ENCODE peak calls at places on chromosomes 12 and 14, in four cellular contexts. One of them, this sample, is unnamed.

GRCh38 chr14:34569750-34570149 is 30.2 kb upstream of the EAPP start:
- DNase-seq in HFF-Myc: no peak
- DNase-seq in bronchial epithelial cell: no peak
- DNase-seq in Jurkat, Clone E6-1: no peak
- DNase-seq in this sample: no peak

GRCh38 chr12:100767371-100767770 is 27.2 kb upstream of the ANO4 start:
- DNase-seq in HFF-Myc: no peak
- DNase-seq in bronchial epithelial cell: peak
- DNase-seq in Jurkat, Clone E6-1: no peak
- DNase-seq in this sample: no peak

GRCh38 chr14:98909251-98909944 is 362.6 kb downstream of the BCL11B start:
- DNase-seq in HFF-Myc: no peak
- DNase-seq in bronchial epithelial cell: peak
- DNase-seq in Jurkat, Clone E6-1: no peak
- DNase-seq in this sample: no peak

GRCh38 chr14:44449694-44450093 is 57.4 kb downstream of the FSCB start:
- DNase-seq in HFF-Myc: no peak
- DNase-seq in bronchial epithelial cell: no peak
- DNase-seq in Jurkat, Clone E6-1: no peak
- DNase-seq in this sample: no peak

GRCh38 chr12:87866602-87867292 is 162.5 kb downstream of the C12orf50 start:
- DNase-seq in HFF-Myc: peak
- DNase-seq in bronchial epithelial cell: peak
- DNase-seq in Jurkat, Clone E6-1: peak
- DNase-seq in this sample: no peak

GRCh38 chr12:14424545-14424944 is 59.1 kb downstream of the ATF7IP start:
- DNase-seq in HFF-Myc: no peak
- DNase-seq in bronchial epithelial cell: no peak
- DNase-seq in Jurkat, Clone E6-1: no peak
- DNase-seq in this sample: no peak

GRCh38 chr14:78445275-78445674 is 275.1 kb downstream of the NRXN3 start:
- DNase-seq in HFF-Myc: no peak
- DNase-seq in bronchial epithelial cell: no peak
- DNase-seq in Jurkat, Clone E6-1: peak
- DNase-seq in this sample: no peak

GRCh38 chr14:100278702-100279101 is 27.5 kb downstream of the SLC25A29 start:
- DNase-seq in HFF-Myc: peak
- DNase-seq in bronchial epithelial cell: peak
- DNase-seq in Jurkat, Clone E6-1: no peak
- DNase-seq in this sample: no peak

GRCh38 chr14:33668066-33668465 is 282.8 kb downstream of the EGLN3 start:
- DNase-seq in HFF-Myc: no peak
- DNase-seq in bronchial epithelial cell: no peak
- DNase-seq in Jurkat, Clone E6-1: no peak
- DNase-seq in this sample: no peak

GRCh38 chr12:115571446-115571845 is 706.0 kb downstream of the MED13L start:
- DNase-seq in HFF-Myc: no peak
- DNase-seq in bronchial epithelial cell: no peak
- DNase-seq in Jurkat, Clone E6-1: no peak
- DNase-seq in this sample: no peak

GRCh38 chr12:115569694-115570093 is 707.8 kb downstream of the MED13L start:
- DNase-seq in HFF-Myc: no peak
- DNase-seq in bronchial epithelial cell: no peak
- DNase-seq in Jurkat, Clone E6-1: no peak
- DNase-seq in this sample: no peak

GRCh38 chr12:115571027-115571426 is 706.5 kb downstream of the MED13L start:
- DNase-seq in HFF-Myc: no peak
- DNase-seq in bronchial epithelial cell: no peak
- DNase-seq in Jurkat, Clone E6-1: no peak
- DNase-seq in this sample: no peak

GRCh38 chr12:115572440-115572839 is 705.1 kb downstream of the MED13L start:
- DNase-seq in HFF-Myc: no peak
- DNase-seq in bronchial epithelial cell: no peak
- DNase-seq in Jurkat, Clone E6-1: no peak
- DNase-seq in this sample: no peak

DNA sequence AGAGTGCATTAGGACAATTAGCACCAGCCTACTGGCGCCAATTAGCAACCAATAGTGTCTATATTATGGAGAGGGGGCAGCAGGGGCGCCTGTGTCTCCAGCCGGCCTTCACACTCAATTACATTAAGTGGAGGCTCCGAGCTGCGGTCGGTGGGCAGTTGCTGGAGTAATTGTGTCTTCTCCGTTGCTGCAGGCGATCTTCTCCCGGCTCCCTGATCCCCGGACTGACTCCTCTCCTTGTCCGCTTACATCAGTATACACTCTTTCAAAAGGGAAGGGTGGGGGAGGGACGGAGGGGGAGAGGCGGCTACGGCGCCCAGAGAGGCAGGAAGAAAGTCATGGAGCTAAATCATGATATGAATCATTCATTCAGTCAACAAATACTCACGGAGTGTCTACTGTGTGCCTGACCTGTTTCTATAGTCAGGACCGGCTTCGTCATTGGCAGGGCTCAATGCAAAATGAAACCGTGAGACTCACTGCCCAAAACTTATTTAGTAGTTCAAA is 707.2 kb downstream of the MED13L start:
- DNase-seq in HFF-Myc: no peak
- DNase-seq in bronchial epithelial cell: peak
- DNase-seq in Jurkat, Clone E6-1: no peak
- DNase-seq in this sample: no peak
- H3K4me3 ChIP-seq in HFF-Myc: no peak
- H3K4me3 ChIP-seq in bronchial epithelial cell: no peak
- H3K4me3 ChIP-seq in Jurkat, Clone E6-1: no peak
- H3K4me3 ChIP-seq in this sample: no peak

DNA sequence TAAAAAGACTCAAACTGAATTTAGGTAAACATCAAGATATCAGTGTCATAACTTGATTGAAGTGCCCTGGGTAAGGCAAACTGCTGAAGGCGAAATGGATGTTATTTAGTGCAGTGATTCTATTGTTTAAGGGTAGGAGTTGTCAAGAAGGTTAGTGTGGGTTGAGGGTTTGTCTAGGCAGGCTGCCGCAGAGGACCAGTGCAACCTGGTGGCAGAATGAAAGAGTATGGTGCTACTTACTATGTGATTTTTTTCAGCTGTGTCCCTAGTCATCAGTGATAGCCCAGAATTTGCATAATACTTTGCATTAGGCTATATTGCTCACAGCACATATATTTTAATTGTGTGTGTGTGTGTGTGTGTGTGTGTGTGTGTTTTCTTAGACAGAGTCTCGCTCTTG is 1127.0 kb downstream of the GALC start:
- DNase-seq in HFF-Myc: no peak
- DNase-seq in bronchial epithelial cell: no peak
- DNase-seq in Jurkat, Clone E6-1: no peak
- DNase-seq in this sample: no peak
- H3K4me3 ChIP-seq in HFF-Myc: no peak
- H3K4me3 ChIP-seq in bronchial epithelial cell: no peak
- H3K4me3 ChIP-seq in Jurkat, Clone E6-1: no peak
- H3K4me3 ChIP-seq in this sample: no peak

GRCh38 chr12:102021540-102022246 is 40.1 kb downstream of the WASHC3 start:
- DNase-seq in HFF-Myc: no peak
- DNase-seq in bronchial epithelial cell: no peak
- DNase-seq in Jurkat, Clone E6-1: no peak
- DNase-seq in this sample: no peak
- H3K4me3 ChIP-seq in HFF-Myc: no peak
- H3K4me3 ChIP-seq in bronchial epithelial cell: no peak
- H3K4me3 ChIP-seq in Jurkat, Clone E6-1: no peak
- H3K4me3 ChIP-seq in this sample: no peak

DNA sequence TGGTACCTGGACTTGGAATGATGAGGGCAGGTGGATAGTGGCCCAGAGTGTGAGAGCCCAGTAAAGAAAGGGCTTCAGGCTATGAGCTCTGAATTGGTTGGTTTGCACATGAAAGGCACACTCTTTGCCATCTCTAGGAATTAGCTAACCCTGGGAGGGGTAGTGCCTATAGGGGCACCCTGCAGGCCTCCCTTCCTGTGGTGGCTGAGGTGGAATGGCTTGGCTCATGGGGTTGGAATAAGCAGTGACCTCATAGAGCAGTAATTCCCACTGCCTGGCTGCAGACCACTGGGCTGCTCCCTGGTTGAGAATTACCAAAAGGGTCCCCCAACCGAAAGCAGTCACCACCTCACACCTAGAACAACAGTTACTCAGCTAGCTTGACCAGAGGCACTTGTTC is 42.7 kb downstream of the ASCL4 start:
- DNase-seq in HFF-Myc: no peak
- DNase-seq in bronchial epithelial cell: no peak
- DNase-seq in Jurkat, Clone E6-1: no peak
- DNase-seq in this sample: no peak
- H3K4me3 ChIP-seq in HFF-Myc: no peak
- H3K4me3 ChIP-seq in bronchial epithelial cell: no peak
- H3K4me3 ChIP-seq in Jurkat, Clone E6-1: no peak
- H3K4me3 ChIP-seq in this sample: no peak

DNA sequence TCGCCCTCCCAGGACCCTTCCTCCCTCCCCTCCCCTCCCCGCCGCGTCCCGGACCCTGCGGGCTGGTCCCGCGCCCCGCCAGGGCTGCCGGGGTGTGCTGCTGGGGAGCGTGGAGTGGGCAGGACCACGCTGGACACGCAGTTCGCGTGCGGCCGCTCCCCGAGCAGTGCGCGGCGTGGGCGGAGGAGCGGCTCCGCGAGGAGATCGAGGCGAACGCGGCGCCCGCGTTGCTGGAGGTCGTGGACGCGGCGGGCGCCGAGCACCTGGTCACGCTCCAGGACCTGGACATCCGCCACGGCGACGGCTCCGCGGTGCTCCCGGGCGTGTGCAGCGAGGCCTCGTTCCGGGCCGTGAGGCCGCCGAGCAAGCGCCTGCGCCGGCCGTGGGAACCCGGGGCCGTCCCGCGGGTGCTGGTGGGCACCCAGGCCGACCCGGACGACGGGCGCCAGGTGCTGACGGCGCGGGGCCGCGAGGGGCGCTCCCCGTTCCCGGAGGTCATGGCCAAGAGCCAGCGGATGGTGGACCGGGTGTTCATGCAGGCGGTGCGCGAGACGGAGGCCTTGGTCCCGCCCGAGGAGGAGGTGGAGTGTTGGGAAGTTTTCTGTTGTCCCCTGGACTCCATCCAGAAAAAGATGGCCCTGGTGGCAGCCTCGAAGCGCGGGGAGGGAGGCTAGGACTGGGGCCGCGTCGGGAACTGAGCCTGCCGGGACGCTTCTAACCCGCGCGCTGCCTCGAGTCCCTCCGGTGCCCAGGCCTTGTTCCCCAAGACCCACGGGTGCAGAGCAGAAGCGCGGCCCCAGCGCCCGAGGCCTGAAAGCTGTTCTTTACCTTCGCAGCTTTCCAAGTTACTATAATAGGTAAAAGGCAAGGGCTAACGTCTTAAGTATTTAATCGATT is 54.7 kb upstream of the EIF5 start:
- DNase-seq in HFF-Myc: no peak
- DNase-seq in bronchial epithelial cell: no peak
- DNase-seq in Jurkat, Clone E6-1: no peak
- DNase-seq in this sample: no peak
- H3K4me3 ChIP-seq in HFF-Myc: no peak
- H3K4me3 ChIP-seq in bronchial epithelial cell: no peak
- H3K4me3 ChIP-seq in Jurkat, Clone E6-1: no peak
- H3K4me3 ChIP-seq in this sample: no peak

DNA sequence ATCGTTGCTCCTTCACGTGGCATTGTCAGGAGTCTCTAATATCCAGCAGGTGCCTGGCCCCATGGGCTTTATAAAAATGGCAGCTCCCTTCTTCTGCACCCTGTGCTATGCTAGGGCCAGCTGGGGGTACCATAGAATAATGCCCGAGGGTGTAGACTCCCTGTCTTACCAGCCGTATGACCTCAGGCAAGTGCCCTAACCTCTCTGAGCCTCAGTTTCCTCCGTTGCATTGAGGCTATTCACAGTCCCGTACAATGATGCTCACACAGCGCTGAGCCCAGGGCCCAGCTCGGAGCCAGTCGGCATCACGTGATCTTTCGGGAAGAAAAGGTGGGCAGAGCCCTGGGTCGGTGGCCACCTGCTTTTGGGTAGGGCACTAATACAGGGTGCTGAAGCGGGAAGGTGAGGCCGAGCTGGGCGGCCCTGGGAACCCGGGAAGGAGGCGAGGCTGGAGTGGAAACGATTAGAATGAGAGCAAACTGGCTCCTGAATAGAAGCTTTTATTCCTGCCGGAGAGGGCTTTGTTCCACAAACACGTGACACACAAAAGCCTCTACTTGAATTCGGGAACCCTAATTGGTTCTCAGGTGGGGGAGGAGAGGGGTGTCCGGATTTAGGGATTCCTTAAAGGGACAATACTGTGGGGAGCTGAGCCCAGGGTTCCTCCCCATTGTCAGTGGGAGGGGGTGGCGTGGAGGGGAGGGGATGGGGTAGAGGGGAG is 19.9 kb upstream of the MSI1 start:
- DNase-seq in HFF-Myc: no peak
- DNase-seq in bronchial epithelial cell: no peak
- DNase-seq in Jurkat, Clone E6-1: no peak
- DNase-seq in this sample: no peak
- H3K4me3 ChIP-seq in HFF-Myc: no peak
- H3K4me3 ChIP-seq in bronchial epithelial cell: no peak
- H3K4me3 ChIP-seq in Jurkat, Clone E6-1: no peak
- H3K4me3 ChIP-seq in this sample: no peak

GRCh38 chr14:61568572-61569011 is 126.7 kb upstream of the HIF1A start:
- DNase-seq in HFF-Myc: no peak
- DNase-seq in bronchial epithelial cell: no peak
- DNase-seq in Jurkat, Clone E6-1: peak
- DNase-seq in this sample: peak
- H3K4me3 ChIP-seq in HFF-Myc: no peak
- H3K4me3 ChIP-seq in bronchial epithelial cell: no peak
- H3K4me3 ChIP-seq in Jurkat, Clone E6-1: peak
- H3K4me3 ChIP-seq in this sample: no peak

GRCh38 chr14:70259420-70259819 is 70.7 kb upstream of the SLC8A3 start:
- DNase-seq in HFF-Myc: no peak
- DNase-seq in bronchial epithelial cell: no peak
- DNase-seq in Jurkat, Clone E6-1: no peak
- DNase-seq in this sample: no peak

GRCh38 chr14:70257526-70257925 is 68.8 kb upstream of the SLC8A3 start:
- DNase-seq in HFF-Myc: no peak
- DNase-seq in bronchial epithelial cell: peak
- DNase-seq in Jurkat, Clone E6-1: peak
- DNase-seq in this sample: no peak

GRCh38 chr14:70254476-70254961 is 65.8 kb upstream of the SLC8A3 start:
- DNase-seq in HFF-Myc: no peak
- DNase-seq in bronchial epithelial cell: peak
- DNase-seq in Jurkat, Clone E6-1: no peak
- DNase-seq in this sample: no peak
- H3K4me3 ChIP-seq in HFF-Myc: peak
- H3K4me3 ChIP-seq in bronchial epithelial cell: peak
- H3K4me3 ChIP-seq in Jurkat, Clone E6-1: no peak
- H3K4me3 ChIP-seq in this sample: no peak

DNA sequence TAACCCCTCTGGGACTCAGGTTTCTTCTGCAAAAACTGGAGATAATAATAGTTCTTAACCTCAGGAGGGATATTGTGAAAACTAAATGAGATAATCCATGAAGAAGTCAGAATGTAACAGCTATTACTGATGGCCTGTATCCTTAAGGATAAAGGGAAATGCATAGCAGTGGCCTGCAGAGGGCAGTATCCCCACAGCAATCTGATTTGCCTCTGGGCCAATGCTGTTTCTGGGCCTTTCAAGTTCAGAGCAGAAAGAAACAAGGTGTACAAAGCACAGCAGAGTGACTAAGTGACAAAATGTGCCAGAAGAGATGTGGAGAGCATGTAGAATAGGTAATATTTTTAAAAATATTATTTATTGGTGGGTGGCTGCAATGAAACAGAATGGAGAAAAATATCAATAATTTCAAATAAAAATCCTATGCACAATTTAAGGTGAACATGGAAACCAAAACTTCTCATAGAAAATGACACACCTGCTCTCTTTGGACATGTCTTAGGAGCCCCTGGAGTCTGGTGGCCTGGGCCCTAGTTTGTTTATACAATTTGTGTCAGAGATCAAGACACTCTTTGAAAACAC is 90.3 kb downstream of the C12orf75 start:
- DNase-seq in HFF-Myc: peak
- DNase-seq in bronchial epithelial cell: peak
- DNase-seq in Jurkat, Clone E6-1: peak
- DNase-seq in this sample: peak
- H3K4me3 ChIP-seq in HFF-Myc: no peak
- H3K4me3 ChIP-seq in bronchial epithelial cell: no peak
- H3K4me3 ChIP-seq in Jurkat, Clone E6-1: no peak
- H3K4me3 ChIP-seq in this sample: no peak

This sample was measured in CD4-positive, alpha-beta memory T cell.